ENCODE peak calls at places on chromosome 18, in six cellular contexts. One of them, this sample, is unnamed.

GRCh38 chr18:35408843-35409261 is 31.7 kb upstream of the ZNF396 start:
- DNase-seq in GM23248: no peak
- DNase-seq in mammary epithelial cell: no peak
- DNase-seq in neuronal stem cell: no peak
- DNase-seq in DND-41: no peak
- DNase-seq in SK-N-SH: no peak
- DNase-seq in this sample: no peak

GRCh38 chr18:60020107-60020925 is 120.5 kb downstream of the PMAIP1 start:
- DNase-seq in DND-41: no peak
- DNase-seq in neuronal stem cell: no peak
- DNase-seq in mammary epithelial cell: no peak
- DNase-seq in SK-N-SH: no peak
- DNase-seq in GM23248: peak
- DNase-seq in this sample: peak

GRCh38 chr18:48805826-48806535 is 144.8 kb downstream of the SMAD7 start:
- DNase-seq in DND-41: no peak
- DNase-seq in neuronal stem cell: no peak
- DNase-seq in GM23248: no peak
- DNase-seq in mammary epithelial cell: no peak
- DNase-seq in SK-N-SH: no peak
- DNase-seq in this sample: peak

GRCh38 chr18:11470941-11471340 is 138.5 kb upstream of the SLC35G4 start:
- DNase-seq in neuronal stem cell: no peak
- DNase-seq in mammary epithelial cell: no peak
- DNase-seq in GM23248: no peak
- DNase-seq in DND-41: peak
- DNase-seq in SK-N-SH: no peak
- DNase-seq in this sample: no peak

GRCh38 chr18:79597176-79598045 is 82.2 kb upstream of the CTDP1 start:
- DNase-seq in neuronal stem cell: no peak
- DNase-seq in mammary epithelial cell: no peak
- DNase-seq in SK-N-SH: no peak
- DNase-seq in DND-41: no peak
- DNase-seq in GM23248: no peak
- DNase-seq in this sample: no peak

GRCh38 chr18:36321636-36322407 is 24.3 kb downstream of the FHOD3 start:
- DNase-seq in SK-N-SH: no peak
- DNase-seq in neuronal stem cell: no peak
- DNase-seq in DND-41: no peak
- DNase-seq in mammary epithelial cell: peak
- DNase-seq in GM23248: peak
- DNase-seq in this sample: peak

GRCh38 chr18:23401400-23402347 is 51.4 kb upstream of the RIOK3 start:
- DNase-seq in SK-N-SH: no peak
- DNase-seq in DND-41: no peak
- DNase-seq in GM23248: no peak
- DNase-seq in neuronal stem cell: peak
- DNase-seq in mammary epithelial cell: no peak
- DNase-seq in this sample: peak

GRCh38 chr18:38940863-38941531 is 1375.4 kb upstream of the CELF4 start:
- DNase-seq in GM23248: peak
- DNase-seq in SK-N-SH: no peak
- DNase-seq in neuronal stem cell: no peak
- DNase-seq in DND-41: peak
- DNase-seq in mammary epithelial cell: peak
- DNase-seq in this sample: no peak

GRCh38 chr18:54215069-54215468 is 9.4 kb downstream of the MBD2 start:
- DNase-seq in GM23248: peak
- DNase-seq in mammary epithelial cell: peak
- DNase-seq in DND-41: no peak
- DNase-seq in neuronal stem cell: no peak
- DNase-seq in SK-N-SH: no peak
- DNase-seq in this sample: no peak

GRCh38 chr18:78101091-78101490 is 851.4 kb downstream of the GALR1 start:
- DNase-seq in DND-41: no peak
- DNase-seq in SK-N-SH: no peak
- DNase-seq in neuronal stem cell: no peak
- DNase-seq in mammary epithelial cell: no peak
- DNase-seq in GM23248: no peak
- DNase-seq in this sample: no peak

GRCh38 chr18:57980573-57981348 is 63.3 kb upstream of the NEDD4L start:
- DNase-seq in GM23248: no peak
- DNase-seq in neuronal stem cell: no peak
- DNase-seq in DND-41: no peak
- DNase-seq in mammary epithelial cell: peak
- DNase-seq in SK-N-SH: no peak
- DNase-seq in this sample: no peak

GRCh38 chr18:46350598-46351172 is 246.5 kb downstream of the HAUS1 start:
- DNase-seq in neuronal stem cell: no peak
- DNase-seq in DND-41: no peak
- DNase-seq in mammary epithelial cell: no peak
- DNase-seq in SK-N-SH: peak
- DNase-seq in GM23248: no peak
- DNase-seq in this sample: no peak

DNA sequence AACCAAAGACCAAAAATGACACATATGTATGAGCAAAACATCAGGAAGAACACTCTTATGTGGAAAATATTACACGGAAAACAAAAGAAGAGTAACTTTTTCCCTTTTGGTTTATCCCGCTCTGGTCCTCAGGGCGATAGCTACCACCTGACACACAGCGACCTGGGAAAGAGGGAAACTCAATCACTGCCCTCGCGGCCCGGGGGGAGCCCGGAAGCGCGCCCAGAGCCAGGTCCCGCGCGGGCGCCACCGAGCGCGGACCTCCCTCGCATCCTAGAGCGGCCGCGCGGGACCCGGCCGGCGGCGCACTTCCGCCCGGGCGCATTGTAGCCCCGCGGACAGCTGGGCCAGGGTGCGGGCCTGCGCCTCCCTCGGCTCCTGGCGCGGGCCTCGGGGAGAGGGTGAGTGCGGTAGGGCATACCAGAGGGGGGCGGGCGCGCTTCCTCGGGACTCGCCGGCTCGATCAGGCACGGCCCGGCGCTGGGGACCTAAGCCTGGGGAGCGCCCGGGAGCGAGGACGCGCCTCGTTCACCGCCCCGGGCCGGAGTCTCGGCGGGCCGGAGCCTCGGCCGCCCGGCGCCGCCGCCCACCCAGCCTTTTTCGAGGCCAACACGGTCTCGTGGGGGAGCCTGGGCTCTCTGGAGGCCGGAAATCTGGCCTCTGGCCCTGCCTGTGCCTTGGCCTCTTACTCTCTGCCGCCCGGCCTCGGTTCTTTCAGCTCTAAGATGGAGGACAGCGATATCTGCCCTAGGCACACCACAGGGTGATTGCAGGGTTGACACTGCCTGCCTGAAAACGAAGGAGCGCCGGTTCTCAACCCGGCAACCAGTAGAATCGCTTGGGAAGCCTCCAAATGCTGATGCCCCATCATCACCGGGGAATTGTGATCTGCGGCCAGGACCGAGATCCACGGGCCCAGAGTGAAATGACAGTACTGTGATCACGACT is at the start of gene ELAC1:
- DNase-seq in neuronal stem cell: peak
- DNase-seq in SK-N-SH: peak
- DNase-seq in GM23248: peak
- DNase-seq in DND-41: peak
- DNase-seq in mammary epithelial cell: peak
- DNase-seq in this sample: peak
- H3K9ac ChIP-seq in neuronal stem cell: peak
- H3K9ac ChIP-seq in SK-N-SH: peak
- H3K9ac ChIP-seq in GM23248: peak
- H3K9ac ChIP-seq in DND-41: peak
- H3K9ac ChIP-seq in mammary epithelial cell: peak
- H3K9ac ChIP-seq in this sample: peak

DNA sequence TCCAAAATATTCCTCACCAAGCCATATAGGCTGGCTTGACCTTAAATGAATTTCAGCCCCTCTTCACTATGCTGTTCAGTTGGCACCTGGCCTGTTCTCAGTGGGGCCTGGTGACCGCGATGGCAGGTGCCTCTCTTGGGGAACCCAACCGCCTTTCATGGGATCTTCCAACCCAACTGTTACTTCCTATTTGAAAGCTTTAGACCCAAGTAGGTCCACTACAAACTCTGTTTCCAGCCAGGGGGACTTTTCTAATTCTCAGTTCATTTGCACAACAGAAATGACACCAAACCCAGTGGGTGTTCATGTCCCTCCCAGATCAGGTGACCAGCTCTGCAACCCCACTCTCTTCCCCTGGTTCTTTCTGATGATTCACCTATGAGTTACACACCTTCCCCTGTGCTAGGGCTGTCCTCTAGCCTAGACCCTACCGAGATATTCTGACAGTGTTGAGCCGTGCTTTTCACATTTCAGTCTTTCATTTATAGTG is 35.6 kb upstream of the NDUFV2 start:
- DNase-seq in neuronal stem cell: no peak
- DNase-seq in DND-41: no peak
- DNase-seq in GM23248: no peak
- DNase-seq in SK-N-SH: no peak
- DNase-seq in mammary epithelial cell: peak
- DNase-seq in this sample: no peak
- H3K9ac ChIP-seq in neuronal stem cell: no peak
- H3K9ac ChIP-seq in DND-41: no peak
- H3K9ac ChIP-seq in GM23248: no peak
- H3K9ac ChIP-seq in SK-N-SH: no peak
- H3K9ac ChIP-seq in mammary epithelial cell: no peak
- H3K9ac ChIP-seq in this sample: no peak

DNA sequence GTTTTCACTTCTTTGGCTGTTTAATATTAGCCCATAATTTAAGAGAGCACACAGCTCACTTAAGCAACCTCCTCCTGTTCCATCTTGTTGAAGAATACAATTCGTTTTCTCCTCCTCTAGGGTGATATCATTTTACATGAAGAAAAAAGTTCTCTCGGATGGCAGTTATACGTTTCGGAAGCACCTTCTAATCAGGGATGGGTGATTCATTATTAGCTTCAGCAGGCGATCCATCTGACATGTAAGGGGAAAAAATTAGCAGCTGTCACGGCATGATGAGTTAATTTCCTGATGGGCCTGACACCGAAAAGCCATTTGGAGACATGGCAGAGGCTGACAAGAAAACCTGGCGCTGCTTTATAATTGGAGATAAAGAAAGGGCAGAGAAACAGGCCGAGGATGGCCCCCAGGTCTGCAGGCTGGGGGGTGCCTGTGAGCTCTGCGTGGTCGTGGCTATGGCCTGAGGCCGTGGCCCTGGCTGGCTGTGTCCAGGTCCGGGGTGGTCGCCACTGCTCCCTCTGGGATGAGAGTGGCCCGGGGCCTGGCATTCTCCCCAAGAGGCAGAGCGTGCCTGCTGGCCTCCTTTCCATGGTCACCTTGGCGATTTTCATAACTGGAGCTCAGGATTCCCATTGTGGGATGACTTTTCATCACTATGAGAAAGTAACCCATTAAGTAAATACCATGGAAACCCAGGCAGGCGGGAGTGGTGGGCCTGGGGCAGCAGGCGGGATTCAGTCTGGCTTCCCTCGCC is 140.1 kb downstream of the PTGR3 start:
- DNase-seq in GM23248: no peak
- DNase-seq in mammary epithelial cell: no peak
- DNase-seq in SK-N-SH: no peak
- DNase-seq in neuronal stem cell: no peak
- DNase-seq in DND-41: no peak
- DNase-seq in this sample: no peak
- H3K9ac ChIP-seq in GM23248: no peak
- H3K9ac ChIP-seq in mammary epithelial cell: no peak
- H3K9ac ChIP-seq in SK-N-SH: no peak
- H3K9ac ChIP-seq in neuronal stem cell: no peak
- H3K9ac ChIP-seq in DND-41: no peak
- H3K9ac ChIP-seq in this sample: no peak

DNA sequence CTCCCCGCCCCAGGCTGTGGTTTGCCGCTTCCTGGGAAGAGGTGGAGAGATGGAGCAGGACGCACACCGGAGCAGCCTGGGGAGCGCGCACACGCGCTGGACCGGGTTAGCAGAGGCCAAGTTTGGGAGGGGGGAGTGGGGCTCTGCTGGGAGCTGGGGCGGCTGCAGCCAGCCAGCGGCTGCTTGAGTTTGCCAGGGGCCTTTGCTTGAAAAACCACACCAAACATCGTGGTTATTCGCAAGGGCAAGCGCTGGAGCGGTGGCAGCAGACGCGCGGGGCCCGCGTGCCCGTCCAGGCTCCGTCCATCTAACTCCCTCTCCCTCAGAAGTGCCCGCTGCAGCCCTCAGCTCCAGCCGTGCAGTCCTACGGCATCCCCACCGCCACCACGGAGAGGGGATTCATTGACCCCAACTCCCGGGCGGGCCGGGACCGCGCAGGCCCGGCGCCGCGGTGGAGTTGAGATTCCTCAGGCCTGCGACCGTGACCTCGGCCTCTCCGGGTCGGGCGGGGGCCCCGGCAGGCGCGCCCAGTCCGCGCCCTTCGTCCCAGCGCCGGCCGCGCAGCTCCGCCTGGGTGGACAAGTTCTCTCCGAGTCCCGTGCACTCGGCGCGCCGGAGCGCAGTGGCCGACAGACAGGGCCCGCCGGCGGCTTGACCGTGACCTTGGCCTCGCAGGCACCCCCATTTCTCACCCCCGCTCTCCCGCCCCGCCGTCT is 4.5 kb downstream of the PTGR3 start:
- DNase-seq in SK-N-SH: peak
- DNase-seq in GM23248: peak
- DNase-seq in DND-41: no peak
- DNase-seq in neuronal stem cell: peak
- DNase-seq in mammary epithelial cell: no peak
- DNase-seq in this sample: peak
- H3K9ac ChIP-seq in SK-N-SH: peak
- H3K9ac ChIP-seq in GM23248: peak
- H3K9ac ChIP-seq in DND-41: no peak
- H3K9ac ChIP-seq in neuronal stem cell: no peak
- H3K9ac ChIP-seq in mammary epithelial cell: no peak
- H3K9ac ChIP-seq in this sample: no peak

This sample was measured in endodermal cell.